ENCODE peak calls at places on chromosomes 12 and 14, in four cellular contexts. G is T-helper 17 cell, T is stomach, O is left ventricle myocardium superior. H is an unnamed sample.

GRCh38 chr12:90211017-90211416 is 502.4 kb upstream of the ATP2B1 start:
- DNase-seq in G (no peak), T (no peak), O (no peak), H (no peak)

GRCh38 chr12:50265770-50266524 is 17.4 kb downstream of the LIMA1 start:
- DNase-seq in G (no peak), T (no peak), O (no peak), H (no peak)

GRCh38 chr14:32405856-32406255 is 76.8 kb downstream of the AKAP6 start:
- DNase-seq in G (no peak), T (no peak), O (no peak), H (no peak)

GRCh38 chr14:99515301-99516155 is 34.3 kb downstream of the CCNK start:
- DNase-seq in G (no peak), T (no peak), O (no peak), H (no peak)

GRCh38 chr14:69863083-69863482 is 16.1 kb upstream of the SMOC1 start:
- DNase-seq in G (no peak), T (no peak), O (no peak), H (no peak)

GRCh38 chr12:130588696-130589095 is 127.4 kb downstream of the RIMBP2 start:
- DNase-seq in G (no peak), T (no peak), O (no peak), H (no peak)

GRCh38 chr14:61478971-61479473 is 157.6 kb downstream of the PRKCH start:
- DNase-seq in G (no peak), T (no peak), O (no peak), H (no peak)

GRCh38 chr14:79573486-79573885 is 637.8 kb downstream of the DIO2 start:
- DNase-seq in G (no peak), T (no peak), O (no peak), H (no peak)

GRCh38 chr12:65935906-65936528 is 111.7 kb downstream of the HMGA2 start:
- DNase-seq in G (no peak), T (no peak), O (no peak), H (no peak)

H was measured in T follicular helper cell.